ENCODE peak calls at places on chromosomes 16 and 17, in eight cellular contexts. One of them, this sample, is unnamed.

GRCh38 chr17:27544350-27545131 is 86.4 kb upstream of the LGALS9 start:
- DNase-seq in right atrium auricular region: no peak
- DNase-seq in A673: no peak
- DNase-seq in AG04450: no peak
- DNase-seq in PC-3: no peak
- DNase-seq in tibial nerve: no peak
- DNase-seq in brain microvascular endothelial cell: no peak
- DNase-seq in fibroblast of mammary gland: no peak
- DNase-seq in this sample: no peak

GRCh38 chr17:4934173-4934979 is 2.3 kb downstream of the GP1BA start:
- DNase-seq in tibial nerve: no peak
- DNase-seq in PC-3: peak; percentile 71
- DNase-seq in A673: no peak
- DNase-seq in right atrium auricular region: no peak
- DNase-seq in brain microvascular endothelial cell: peak; percentile 33
- DNase-seq in fibroblast of mammary gland: peak; percentile 55
- DNase-seq in AG04450: no peak
- DNase-seq in this sample: no peak

GRCh38 chr17:1259910-1260389 is 10.3 kb upstream of the BHLHA9 start:
- DNase-seq in tibial nerve: no peak
- DNase-seq in brain microvascular endothelial cell: no peak
- DNase-seq in AG04450: no peak
- DNase-seq in PC-3: no peak
- DNase-seq in fibroblast of mammary gland: peak; percentile 30
- DNase-seq in right atrium auricular region: no peak
- DNase-seq in A673: peak; percentile 67
- DNase-seq in this sample: no peak

GRCh38 chr17:78357177-78357586 is 2.7 kb downstream of the SOCS3 start:
- DNase-seq in PC-3: peak; percentile 75
- DNase-seq in fibroblast of mammary gland: peak; percentile 78
- DNase-seq in right atrium auricular region: no peak
- DNase-seq in tibial nerve: no peak
- DNase-seq in AG04450: no peak
- DNase-seq in brain microvascular endothelial cell: no peak
- DNase-seq in A673: no peak
- DNase-seq in this sample: no peak

GRCh38 chr17:66322764-66323163 is 20.4 kb downstream of the PRKCA start:
- DNase-seq in right atrium auricular region: no peak
- DNase-seq in A673: no peak
- DNase-seq in PC-3: peak; percentile 48
- DNase-seq in tibial nerve: no peak
- DNase-seq in AG04450: no peak
- DNase-seq in fibroblast of mammary gland: no peak
- DNase-seq in brain microvascular endothelial cell: no peak
- DNase-seq in this sample: no peak

GRCh38 chr17:17526369-17526768 is 30.2 kb upstream of the RASD1 start:
- DNase-seq in A673: no peak
- DNase-seq in fibroblast of mammary gland: no peak
- DNase-seq in AG04450: no peak
- DNase-seq in PC-3: no peak
- DNase-seq in brain microvascular endothelial cell: no peak
- DNase-seq in right atrium auricular region: no peak
- DNase-seq in tibial nerve: no peak
- DNase-seq in this sample: no peak

GRCh38 chr16:12340151-12340733 is 363.7 kb downstream of the SNX29 start:
- DNase-seq in PC-3: peak; percentile 60
- DNase-seq in fibroblast of mammary gland: peak; percentile 67
- DNase-seq in brain microvascular endothelial cell: peak; percentile 20
- DNase-seq in tibial nerve: peak; percentile 18
- DNase-seq in A673: no peak
- DNase-seq in AG04450: no peak
- DNase-seq in right atrium auricular region: no peak
- DNase-seq in this sample: no peak

GRCh38 chr17:80292557-80292956 is 31.9 kb downstream of the RNF213 start:
- DNase-seq in A673: no peak
- DNase-seq in right atrium auricular region: no peak
- DNase-seq in brain microvascular endothelial cell: no peak
- DNase-seq in fibroblast of mammary gland: no peak
- DNase-seq in tibial nerve: no peak
- DNase-seq in AG04450: no peak
- DNase-seq in PC-3: no peak
- DNase-seq in this sample: no peak

GRCh38 chr16:30761427-30761927 is 385 bp downstream of the CFAP119 start:
- DNase-seq in tibial nerve: no peak
- DNase-seq in brain microvascular endothelial cell: no peak
- DNase-seq in A673: peak; percentile 60
- DNase-seq in PC-3: peak; percentile 28
- DNase-seq in right atrium auricular region: no peak
- DNase-seq in fibroblast of mammary gland: no peak
- DNase-seq in AG04450: no peak
- DNase-seq in this sample: no peak

GRCh38 chr17:1785925-1786324 is 24.1 kb downstream of the SERPINF1 start:
- DNase-seq in right atrium auricular region: no peak
- DNase-seq in fibroblast of mammary gland: peak; percentile 70
- DNase-seq in tibial nerve: no peak
- DNase-seq in brain microvascular endothelial cell: no peak
- DNase-seq in A673: no peak
- DNase-seq in AG04450: no peak
- DNase-seq in PC-3: no peak
- DNase-seq in this sample: no peak

GRCh38 chr17:4806420-4806769 is 557 bp upstream of the PLD2 start:
- DNase-seq in PC-3: no peak
- DNase-seq in right atrium auricular region: no peak
- DNase-seq in fibroblast of mammary gland: no peak
- DNase-seq in brain microvascular endothelial cell: no peak
- DNase-seq in tibial nerve: no peak
- DNase-seq in AG04450: no peak
- DNase-seq in A673: peak; percentile 26
- DNase-seq in this sample: no peak

GRCh38 chr16:87297918-87298631 is 19.1 kb downstream of the C16orf95 start:
- DNase-seq in brain microvascular endothelial cell: no peak
- DNase-seq in tibial nerve: peak; percentile 30
- DNase-seq in A673: peak; percentile 60
- DNase-seq in PC-3: peak; percentile 31
- DNase-seq in fibroblast of mammary gland: peak; percentile 21
- DNase-seq in AG04450: no peak
- DNase-seq in right atrium auricular region: no peak
- DNase-seq in this sample: no peak

GRCh38 chr17:76139801-76140660 is 1.0 kb downstream of the FOXJ1 start:
- DNase-seq in fibroblast of mammary gland: peak; percentile 7
- DNase-seq in A673: no peak
- DNase-seq in AG04450: no peak
- DNase-seq in PC-3: no peak
- DNase-seq in right atrium auricular region: no peak
- DNase-seq in brain microvascular endothelial cell: no peak
- DNase-seq in tibial nerve: no peak
- DNase-seq in this sample: no peak

GRCh38 chr16:78770353-78771091 is 671.1 kb downstream of the WWOX start:
- DNase-seq in right atrium auricular region: peak; percentile 73
- DNase-seq in tibial nerve: peak; percentile 70
- DNase-seq in fibroblast of mammary gland: peak; percentile 39
- DNase-seq in brain microvascular endothelial cell: no peak
- DNase-seq in PC-3: peak; percentile 5
- DNase-seq in A673: peak; percentile 82
- DNase-seq in AG04450: no peak
- DNase-seq in this sample: no peak

GRCh38 chr17:37048806-37049205 is 100.1 kb downstream of the AATF start:
- DNase-seq in tibial nerve: no peak
- DNase-seq in fibroblast of mammary gland: no peak
- DNase-seq in PC-3: no peak
- DNase-seq in A673: no peak
- DNase-seq in AG04450: no peak
- DNase-seq in brain microvascular endothelial cell: no peak
- DNase-seq in right atrium auricular region: no peak
- DNase-seq in this sample: no peak

DNA sequence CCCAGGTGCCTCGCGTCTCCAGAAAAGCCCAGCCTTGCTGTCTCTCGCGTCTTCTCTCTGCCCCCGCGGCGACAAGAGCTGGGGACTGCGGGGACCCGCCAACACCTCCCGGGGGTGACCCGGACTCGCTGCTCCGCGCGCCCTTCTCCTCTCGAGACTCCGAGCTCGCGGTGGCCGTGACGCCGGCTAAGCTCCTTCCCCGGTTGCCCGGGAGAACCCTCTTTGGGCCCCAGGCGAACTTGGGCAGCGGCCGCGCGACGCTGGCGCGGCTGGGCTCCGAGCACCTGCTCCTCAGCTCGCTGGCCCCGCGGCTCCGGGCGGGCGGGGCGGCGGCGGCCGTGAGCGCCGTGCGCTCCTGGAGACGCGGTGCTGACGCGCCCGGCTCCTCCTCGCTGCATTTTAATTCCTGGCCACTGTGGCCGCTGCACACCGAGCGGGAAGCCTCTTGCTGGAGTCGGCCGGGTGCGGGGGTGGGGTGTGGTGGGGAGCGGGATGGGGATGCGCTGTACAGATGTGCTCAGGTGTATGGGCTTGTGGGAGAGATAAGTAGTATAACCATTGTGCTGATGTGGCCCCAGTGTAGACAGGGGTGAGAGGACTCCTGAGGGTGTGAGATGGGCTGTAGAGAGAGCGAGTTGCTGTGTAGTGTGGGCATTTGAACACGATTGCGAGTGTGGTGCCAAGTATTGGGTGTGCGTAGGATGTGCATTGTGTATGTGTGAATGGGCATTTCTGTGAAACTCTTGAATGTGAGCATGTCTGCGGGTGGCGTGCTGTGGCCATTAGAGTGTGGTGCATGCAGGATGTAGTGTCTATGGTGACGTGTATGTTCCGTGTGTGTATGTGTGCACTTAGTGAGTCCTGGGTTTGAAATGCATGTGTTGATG is at the start of gene ASIC2:
- DNase-seq in fibroblast of mammary gland: peak; percentile 14
- DNase-seq in right atrium auricular region: no peak
- DNase-seq in A673: peak; percentile 69
- DNase-seq in brain microvascular endothelial cell: no peak
- DNase-seq in PC-3: peak; percentile 28
- DNase-seq in tibial nerve: no peak
- DNase-seq in AG04450: no peak
- DNase-seq in this sample: no peak
- TF ChIP-seq CTCF in fibroblast of mammary gland: no peak
- TF ChIP-seq CTCF in right atrium auricular region: no peak
- TF ChIP-seq CTCF in A673: peak; percentile 11
- TF ChIP-seq CTCF in brain microvascular endothelial cell: no peak
- TF ChIP-seq CTCF in PC-3: no peak
- TF ChIP-seq CTCF in tibial nerve: no peak
- TF ChIP-seq CTCF in AG04450: no peak
- TF ChIP-seq CTCF in this sample: no peak

GRCh38 chr17:62616993-62617893 is 10.2 kb upstream of the MRC2 start:
- DNase-seq in PC-3: no peak
- DNase-seq in right atrium auricular region: no peak
- DNase-seq in A673: no peak
- DNase-seq in brain microvascular endothelial cell: no peak
- DNase-seq in fibroblast of mammary gland: no peak
- DNase-seq in AG04450: no peak
- DNase-seq in tibial nerve: no peak
- DNase-seq in this sample: no peak
- H3K4me3 ChIP-seq in PC-3: no peak overlapping the region
- H3K4me3 ChIP-seq in right atrium auricular region: no peak overlapping the region
- H3K4me3 ChIP-seq in A673: no peak overlapping the region
- H3K4me3 ChIP-seq in brain microvascular endothelial cell: no peak overlapping the region
- H3K4me3 ChIP-seq in fibroblast of mammary gland: no peak overlapping the region
- H3K4me3 ChIP-seq in AG04450: no peak overlapping the region
- H3K4me3 ChIP-seq in tibial nerve: no peak overlapping the region
- H3K4me3 ChIP-seq in this sample: no peak overlapping the region

GRCh38 chr16:51640196-51640595 is 489.1 kb upstream of the SALL1 start:
- DNase-seq in right atrium auricular region: no peak
- DNase-seq in A673: no peak
- DNase-seq in AG04450: no peak
- DNase-seq in fibroblast of mammary gland: no peak
- DNase-seq in brain microvascular endothelial cell: no peak
- DNase-seq in PC-3: no peak
- DNase-seq in tibial nerve: no peak
- DNase-seq in this sample: no peak
- TF ChIP-seq CTCF in right atrium auricular region: no peak
- TF ChIP-seq CTCF in A673: peak; percentile 20
- TF ChIP-seq CTCF in AG04450: no peak
- TF ChIP-seq CTCF in fibroblast of mammary gland: no peak
- TF ChIP-seq CTCF in brain microvascular endothelial cell: no peak
- TF ChIP-seq CTCF in PC-3: no peak
- TF ChIP-seq CTCF in tibial nerve: no peak
- TF ChIP-seq CTCF in this sample: no peak

GRCh38 chr16:686459-687260 is 2.5 kb upstream of the JMJD8 start:
- DNase-seq in right atrium auricular region: no peak
- DNase-seq in tibial nerve: no peak
- DNase-seq in AG04450: no peak
- DNase-seq in fibroblast of mammary gland: no peak
- DNase-seq in A673: no peak
- DNase-seq in PC-3: no peak
- DNase-seq in brain microvascular endothelial cell: no peak
- DNase-seq in this sample: no peak

GRCh38 chr16:685967-686366 is 1.8 kb upstream of the JMJD8 start:
- DNase-seq in PC-3: peak; percentile 40
- DNase-seq in AG04450: no peak
- DNase-seq in A673: no peak
- DNase-seq in fibroblast of mammary gland: peak; percentile 54
- DNase-seq in right atrium auricular region: no peak
- DNase-seq in brain microvascular endothelial cell: no peak
- DNase-seq in tibial nerve: no peak
- DNase-seq in this sample: no peak

GRCh38 chr16:683396-684066 is 603 bp downstream of the JMJD8 start:
- DNase-seq in right atrium auricular region: no peak
- DNase-seq in A673: no peak
- DNase-seq in AG04450: no peak
- DNase-seq in fibroblast of mammary gland: no peak
- DNase-seq in tibial nerve: no peak
- DNase-seq in brain microvascular endothelial cell: no peak
- DNase-seq in PC-3: no peak
- DNase-seq in this sample: no peak

GRCh38 chr16:684067-684794 is at the start of gene JMJD8:
- DNase-seq in tibial nerve: peak; percentile 93
- DNase-seq in A673: peak; percentile 98
- DNase-seq in fibroblast of mammary gland: peak; percentile 91
- DNase-seq in brain microvascular endothelial cell: peak; percentile 89
- DNase-seq in AG04450: peak; percentile 75
- DNase-seq in PC-3: peak; percentile 94
- DNase-seq in right atrium auricular region: peak; percentile 96
- DNase-seq in this sample: peak; percentile 75

GRCh38 chr16:684961-685696 is 995 bp upstream of the JMJD8 start:
- DNase-seq in PC-3: no peak
- DNase-seq in right atrium auricular region: no peak
- DNase-seq in A673: no peak
- DNase-seq in fibroblast of mammary gland: no peak
- DNase-seq in brain microvascular endothelial cell: no peak
- DNase-seq in tibial nerve: no peak
- DNase-seq in AG04450: no peak
- DNase-seq in this sample: no peak
- H3K4me3 ChIP-seq in PC-3: no peak overlapping the region
- H3K4me3 ChIP-seq in right atrium auricular region: peak overlapping the region; percentile 67
- H3K4me3 ChIP-seq in A673: no peak overlapping the region
- H3K4me3 ChIP-seq in fibroblast of mammary gland: no peak overlapping the region
- H3K4me3 ChIP-seq in brain microvascular endothelial cell: no peak overlapping the region
- H3K4me3 ChIP-seq in tibial nerve: peak overlapping the region; percentile 78
- H3K4me3 ChIP-seq in AG04450: no peak overlapping the region
- H3K4me3 ChIP-seq in this sample: no peak overlapping the region

This sample was measured in HFF-Myc.